ENCODE peak calls at places on chromosomes 11 and 22, in five cellular contexts. D, F, T, I and O are unnamed samples. For H3K4me1, the result is how much of the 10 kb centered on the place peaks cover.

GRCh38 chr11:34650528-34650927 is 29.6 kb downstream of the EHF start:
- DNase-seq in D (no peak), F (peak), T (no peak), I (peak), O (no peak)

GRCh38 chr11:115939726-115940421 is 435.7 kb upstream of the CADM1 start:
- DNase-seq in D (no peak), F (no peak), T (no peak), I (no peak), O (no peak)

GRCh38 chr22:26481112-26481693 is 2.4 kb downstream of the HPS4 start:
- DNase-seq in D (no peak), F (no peak), T (no peak), I (no peak), O (no peak)

GRCh38 chr22:45302047-45302446 is 7.7 kb upstream of the FAM118A start:
- DNase-seq in D (no peak), F (no peak), T (peak), I (no peak), O (no peak)

GRCh38 chr11:48683226-48683720 is 194.7 kb downstream of the OR4A47 start:
- DNase-seq in D (no peak), F (no peak), T (no peak), I (no peak), O (no peak)

GRCh38 chr11:96154802-96155520 is 188.0 kb downstream of the MAML2 start:
- DNase-seq in D (no peak), F (no peak), T (no peak), I (no peak), O (no peak)

GRCh38 chr11:61787928-61788491 is 4.4 kb downstream of the TMEM258 start:
- DNase-seq in D (no peak), F (no peak), T (peak), I (peak), O (peak)

GRCh38 chr22:37749831-37750595 is 53.2 kb downstream of the TRIOBP start:
- DNase-seq in D (no peak), F (no peak), T (peak), I (no peak), O (no peak)

GRCh38 chr11:35836185-35836584 is 107.7 kb upstream of the LDLRAD3 start:
- DNase-seq in D (no peak), F (no peak), T (no peak), I (no peak), O (no peak)

GRCh38 chr11:60711316-60711715 is 11.9 kb downstream of the MS4A8 start:
- DNase-seq in D (no peak), F (no peak), T (no peak), I (no peak), O (no peak)

GRCh38 chr11:87281496-87281895 is 243.8 kb downstream of the TMEM135 start:
- DNase-seq in D (no peak), F (no peak), T (peak), I (peak), O (no peak)

GRCh38 chr22:20438066-20438677 is 547 bp upstream of the SCARF2 start:
- DNase-seq in D (no peak), F (no peak), T (no peak), I (no peak), O (peak)

GRCh38 chr11:134987828-134988227 is 575.8 kb upstream of the B3GAT1 start:
- DNase-seq in D (no peak), F (no peak), T (no peak), I (no peak), O (no peak)

GRCh38 chr22:28064941-28065340 is 145.9 kb upstream of the PITPNB start:
- DNase-seq in D (no peak), F (no peak), T (no peak), I (no peak), O (no peak)

GRCh38 chr11:65572356-65573043 is at the start of gene FAM89B:
- DNase-seq in D (no peak), F (no peak), T (no peak), I (peak), O (peak)

GRCh38 chr11:103433976-103434375 is 324.8 kb downstream of the DYNC2H1 start:
- DNase-seq in D (no peak), F (no peak), T (no peak), I (no peak), O (no peak)

GRCh38 chr22:46296257-46297150 is at the start of gene GTSE1:
- DNase-seq in D (peak), F (peak), T (peak), I (peak), O (peak)

GRCh38 chr22:49354516-49355205 is 473.0 kb downstream of the BRD1 start:
- DNase-seq in D (no peak), F (no peak), T (no peak), I (no peak), O (no peak)

GRCh38 chr11:74492974-74493815 is at the start of gene LIPT2:
- DNase-seq in D (peak), F (peak), T (peak), I (peak), O (peak)

GRCh38 chr11:130782361-130783221 is 133.7 kb downstream of the SNX19 start:
- DNase-seq in D (no peak), F (no peak), T (no peak), I (no peak), O (peak)

GRCh38 chr11:97432926-97433325 is 1043.1 kb downstream of the JRKL start:
- DNase-seq in D (no peak), F (no peak), T (no peak), I (no peak), O (no peak)

GRCh38 chr11:36150986-36151385 is 138.2 kb downstream of the COMMD9 start:
- DNase-seq in D (no peak), F (no peak), T (no peak), I (no peak), O (no peak)

GRCh38 chr22:50009251-50009650 is 3.3 kb downstream of the IL17REL start:
- DNase-seq in D (no peak), F (no peak), T (no peak), I (no peak), O (no peak)

GRCh38 chr11:77819921-77820564 is 479 bp downstream of the RSF1 start:
- DNase-seq in D (peak), F (no peak), T (peak), I (peak), O (peak)

GRCh38 chr11:86197448-86197847 is 47.1 kb upstream of the EED start:
- DNase-seq in D (no peak), F (no peak), T (no peak), I (no peak), O (no peak)

GRCh38 chr11:86116386-86116726 is 47.5 kb upstream of the PICALM start:
- DNase-seq in D (no peak), F (peak), T (no peak), I (no peak), O (no peak)

GRCh38 chr11:72432347-72433287 is 1.7 kb downstream of the CLPB start:
- DNase-seq in D (no peak), F (no peak), T (peak), I (no peak), O (no peak)

GRCh38 chr11:14500181-14500651 is 605 bp upstream of the COPB1 start:
- DNase-seq in D (no peak), F (peak), T (peak), I (peak), O (peak)

GRCh38 chr11:9606799-9607510 is 33.5 kb downstream of the WEE1 start:
- DNase-seq in D (no peak), F (no peak), T (peak), I (no peak), O (peak)

GRCh38 chr11:59283825-59284772 is 71.4 kb upstream of the MPEG1 start:
- DNase-seq in D (no peak), F (peak), T (peak), I (peak), O (peak)

GRCh38 chr11:501001-501682 is 5.9 kb downstream of the RNH1 start:
- DNase-seq in D (no peak), F (no peak), T (no peak), I (no peak), O (no peak)

GRCh38 chr11:57345555-57346151 is 7.5 kb downstream of the P2RX3 start:
- DNase-seq in D (no peak), F (no peak), T (peak), I (peak), O (peak)

GRCh38 chr11:3859373-3859881 is 4.0 kb downstream of the STIM1 start:
- DNase-seq in D (no peak), F (no peak), T (no peak), I (peak), O (peak)

GRCh38 chr22:41925783-41926460 is 684 bp downstream of the TNFRSF13C start:
- DNase-seq in D (no peak), F (no peak), T (peak), I (peak), O (peak)

GRCh38 chr11:59954219-59954847 is 9.5 kb upstream of the OOSP4A start:
- DNase-seq in D (no peak), F (no peak), T (no peak), I (no peak), O (no peak)

GRCh38 chr11:14148653-14149273 is 186.2 kb downstream of the SPON1 start:
- DNase-seq in D (no peak), F (no peak), T (peak), I (no peak), O (peak)

GRCh38 chr11:76793391-76793811 is 10.2 kb downstream of the TSKU start:
- DNase-seq in D (no peak), F (no peak), T (peak), I (no peak), O (no peak)

GRCh38 chr11:76792505-76793264 is 9.5 kb downstream of the TSKU start:
- DNase-seq in D (no peak), F (no peak), T (no peak), I (no peak), O (no peak)

GRCh38 chr11:76790251-76790650 is 7.1 kb downstream of the TSKU start:
- DNase-seq in D (no peak), F (no peak), T (no peak), I (no peak), O (no peak)

GRCh38 chr11:76793834-76794291 is 10.7 kb downstream of the TSKU start:
- DNase-seq in D (no peak), F (no peak), T (no peak), I (no peak), O (no peak)

DNA sequence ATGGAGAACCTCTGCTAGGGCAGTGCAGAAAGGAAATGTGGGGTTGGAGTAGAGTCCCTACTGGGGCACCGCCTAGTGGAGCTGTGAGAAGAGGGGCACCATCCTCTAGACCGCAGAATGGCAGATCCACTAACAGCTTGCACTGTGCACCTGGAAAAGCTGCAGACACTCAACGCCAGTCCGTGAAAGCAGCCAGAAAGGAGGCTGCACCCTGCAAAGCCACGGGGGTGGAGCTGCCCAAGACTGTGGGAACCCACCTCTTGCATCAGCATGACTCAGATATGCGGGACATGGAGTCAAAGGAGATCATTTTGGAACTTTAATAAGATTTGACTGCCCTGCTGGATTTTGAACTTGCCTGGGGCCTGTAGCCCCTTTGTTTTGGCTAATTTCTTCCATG is 8.7 kb downstream of the TSKU start:
- DNase-seq in D (no peak), F (no peak), T (peak), I (no peak), O (no peak)
- H3K4me1 ChIP-seq in D (under half), F (under half), T (half or more), I (under half), O (under half)

GRCh38 chr11:18710545-18710944 is 12.0 kb downstream of the TMEM86A start:
- DNase-seq in D (no peak), F (no peak), T (no peak), I (no peak), O (no peak)

GRCh38 chr11:18709414-18709813 is 10.8 kb downstream of the TMEM86A start:
- DNase-seq in D (no peak), F (no peak), T (no peak), I (no peak), O (no peak)

GRCh38 chr11:18705651-18706281 is 7.2 kb downstream of the TMEM86A start:
- DNase-seq in D (no peak), F (no peak), T (no peak), I (no peak), O (peak)

GRCh38 chr11:18706330-18707243 is 8.0 kb downstream of the TMEM86A start:
- DNase-seq in D (no peak), F (no peak), T (no peak), I (no peak), O (peak)

GRCh38 chr11:18707811-18708340 is 9.3 kb downstream of the TMEM86A start:
- DNase-seq in D (no peak), F (no peak), T (no peak), I (no peak), O (no peak)
- TF ChIP-seq CREB1 in D (no peak), F (no peak), T (no peak), I (no peak), O (no peak)

DNA sequence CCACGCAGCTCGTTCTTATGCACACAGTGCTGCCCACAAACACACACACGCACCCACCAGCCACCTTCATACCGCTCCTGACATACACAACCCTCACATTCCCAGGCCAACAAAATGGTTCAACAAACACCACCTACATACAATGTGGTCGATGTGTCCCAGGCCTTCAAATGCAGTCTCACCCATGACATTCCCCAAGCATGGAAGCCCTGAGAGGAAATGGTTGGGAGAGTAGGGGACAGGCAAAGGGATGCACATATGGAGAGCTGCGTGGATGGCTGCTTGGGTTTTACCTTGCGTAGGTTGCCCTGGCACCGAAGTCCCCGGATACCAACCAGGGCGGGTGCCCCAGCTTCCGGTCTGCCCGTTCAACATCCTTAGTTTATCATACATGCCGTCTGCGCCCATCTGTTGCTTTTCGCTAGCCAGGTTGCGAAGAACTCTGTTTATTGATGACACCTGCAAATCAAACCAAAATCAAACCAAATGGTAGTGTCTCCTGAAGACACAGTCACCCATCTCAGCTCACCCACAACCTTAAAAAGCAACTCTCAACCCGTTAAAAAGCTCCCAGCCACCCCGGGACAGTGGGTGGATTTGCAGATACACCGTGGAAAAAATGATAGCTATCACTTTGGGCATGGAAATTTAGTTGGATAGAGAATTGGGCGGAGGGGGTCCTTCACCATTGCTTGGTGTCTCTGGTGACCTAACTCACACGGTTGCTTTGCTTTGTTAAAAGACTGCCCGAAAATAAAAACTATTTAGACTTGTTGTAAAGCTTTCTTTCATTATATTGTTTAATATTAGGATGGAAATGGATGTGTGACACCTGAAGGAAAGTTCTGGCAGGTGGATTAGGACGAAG is 10.5 kb downstream of the PAX6 start:
- DNase-seq in D (no peak), F (no peak), T (no peak), I (no peak), O (peak)
- TF ChIP-seq EZH2 in D (peak), F (peak), T (no peak), I (no peak), O (peak)

DNA sequence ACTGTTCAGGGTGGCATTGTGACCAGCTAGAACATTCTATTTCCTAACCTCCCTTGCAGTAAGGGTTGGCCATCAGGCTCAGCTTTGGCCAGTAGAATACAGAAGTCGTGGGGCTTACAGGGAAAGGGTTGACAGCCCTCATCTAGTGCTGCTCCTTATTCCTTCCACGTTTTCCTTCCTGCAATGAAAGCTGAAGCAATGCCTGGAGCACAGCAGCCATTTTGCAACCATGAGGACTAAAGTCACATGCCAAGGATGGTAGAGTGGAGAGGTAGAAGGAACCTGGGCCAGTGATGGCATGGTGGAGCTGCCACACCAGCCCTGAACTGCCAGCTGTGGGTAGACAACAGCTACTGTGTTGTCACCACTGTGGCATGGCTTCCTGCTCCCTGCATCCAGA is 28.9 kb upstream of the LINC01488 start:
- DNase-seq in D (no peak), F (no peak), T (no peak), I (no peak), O (no peak)
- H3K4me1 ChIP-seq in D (under half), F (under half), T (under half), I (under half), O (under half)

DNA sequence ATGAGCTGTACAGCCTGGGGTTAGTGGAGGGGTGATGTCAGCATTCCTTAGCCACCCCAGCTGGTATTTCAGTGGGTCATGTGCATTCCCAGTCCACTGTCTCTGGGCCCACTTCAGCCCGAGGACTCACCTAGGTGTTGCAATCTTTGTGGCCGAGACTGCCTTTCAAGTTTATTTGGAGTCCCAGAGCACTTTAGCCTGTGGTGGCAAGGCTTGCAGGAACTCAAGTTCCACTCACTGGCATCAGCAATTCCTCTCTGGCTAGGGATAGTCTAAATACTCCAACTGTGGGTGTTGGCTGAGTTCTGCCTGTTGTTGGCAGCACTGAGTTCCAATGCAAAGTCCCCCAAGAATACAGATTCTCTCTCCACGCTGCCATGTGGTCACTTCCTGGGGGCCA is 191.6 kb upstream of the PGR start:
- DNase-seq in D (no peak), F (no peak), T (no peak), I (no peak), O (peak)
- TF ChIP-seq CREB1 in D (no peak), F (no peak), T (no peak), I (no peak), O (no peak)

DNA sequence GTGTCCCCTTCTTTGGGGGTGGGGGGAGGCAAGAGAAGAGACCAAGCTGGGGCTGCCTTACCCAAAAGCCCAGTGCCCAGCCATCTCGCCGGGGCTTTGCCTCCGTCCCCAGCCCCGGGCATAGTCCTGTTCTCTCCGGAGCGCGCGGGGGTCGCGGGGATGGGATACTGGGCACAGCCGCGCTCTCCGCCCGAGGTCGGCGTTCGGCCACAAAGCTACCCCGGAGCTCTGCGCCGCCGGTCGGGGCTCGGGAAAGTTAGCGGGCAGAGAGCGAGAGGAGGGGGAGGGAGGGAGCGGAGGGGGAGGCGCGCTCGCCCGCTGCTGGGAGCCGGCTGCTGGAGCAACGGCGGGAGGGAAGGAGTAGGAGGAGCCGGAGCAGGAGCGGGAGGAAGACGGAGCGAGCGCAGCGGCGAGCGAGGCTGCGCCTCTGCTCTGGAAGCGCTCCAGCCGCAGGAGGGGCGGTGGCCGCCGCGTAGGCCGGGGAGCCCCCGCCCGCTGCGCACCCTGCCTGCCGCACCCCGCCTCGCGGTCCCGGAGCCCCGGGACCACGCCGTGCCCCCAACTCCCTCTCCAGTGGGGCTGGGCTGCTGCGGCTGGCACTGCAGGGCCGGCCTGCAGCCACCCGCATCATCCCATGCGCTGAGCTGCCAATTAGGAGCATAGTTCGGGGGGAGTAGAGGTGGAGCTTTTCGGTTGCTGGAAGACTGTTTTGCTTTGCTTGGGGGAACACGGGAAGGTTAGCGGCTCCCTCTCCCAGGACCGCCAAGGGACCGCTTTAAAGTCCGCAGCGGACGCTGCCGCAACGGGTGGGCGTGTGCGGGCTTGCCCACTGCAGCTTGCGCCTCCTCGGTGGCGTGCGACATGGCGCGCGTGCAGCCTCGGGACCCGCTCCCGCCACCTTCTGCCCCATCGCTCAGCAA is at the start of gene SCN4B:
- DNase-seq in D (no peak), F (no peak), T (no peak), I (peak), O (peak)
- TF ChIP-seq EZH2 in D (peak), F (no peak), T (no peak), I (no peak), O (peak)

GRCh38 chr22:17077255-17077654 is 7.5 kb upstream of the IL17RA start:
- DNase-seq in D (no peak), F (no peak), T (no peak), I (no peak), O (no peak)

GRCh38 chr22:17072877-17073276 is 11.9 kb upstream of the IL17RA start:
- DNase-seq in D (no peak), F (no peak), T (no peak), I (no peak), O (no peak)

GRCh38 chr22:17079572-17079971 is 5.2 kb upstream of the IL17RA start:
- DNase-seq in D (no peak), F (no peak), T (no peak), I (no peak), O (no peak)

GRCh38 chr22:17074648-17075002 is 10.2 kb upstream of the IL17RA start:
- DNase-seq in D (no peak), F (no peak), T (no peak), I (no peak), O (no peak)
- H3K4me1 ChIP-seq in D (under half), F (under half), T (under half), I (under half), O (under half)